ENCODE peak calls at places on chromosomes 12 and 14, in ten cellular contexts. Q, M, K, G, N, A, P, S, L and V are unnamed samples.
A peak's percentile ranks its signal among the peaks of the same experiment; 100 is the strongest.

GRCh38 chr14:95307402-95308041 is 12.2 kb downstream of the CLMN start:
- DNase-seq in M (peak; percentile 60), K (no peak), A (peak; percentile 74), S (no peak), Q (no peak), N (no peak), L (no peak), P (peak; percentile 61), G (no peak), V (peak; percentile 77)

GRCh38 chr14:100391777-100392176 is 68.6 kb downstream of the SLC25A47 start:
- DNase-seq in K (no peak), A (no peak), Q (no peak), N (no peak), L (no peak), P (no peak), S (no peak), G (no peak), M (no peak), V (no peak)

GRCh38 chr12:131784909-131785762 is 43.1 kb upstream of the MMP17 start:
- DNase-seq in L (no peak), K (no peak), N (no peak), A (no peak), P (no peak), S (no peak), G (no peak), Q (no peak), M (no peak), V (no peak)

GRCh38 chr14:29587761-29588160 is 339.9 kb downstream of the PRKD1 start:
- DNase-seq in L (no peak), G (no peak), A (no peak), M (no peak), N (no peak), P (no peak), S (no peak), K (no peak), Q (no peak), V (no peak)

GRCh38 chr14:99425272-99425681 is 55.4 kb downstream of the SETD3 start:
- DNase-seq in K (no peak), G (no peak), P (peak; percentile 90), N (no peak), S (peak; percentile 51), M (no peak), L (no peak), A (no peak), Q (no peak), V (peak; percentile 68)

GRCh38 chr14:52307870-52308269 is 6.2 kb upstream of the PTGER2 start:
- DNase-seq in P (no peak), A (no peak), G (no peak), S (no peak), M (no peak), K (no peak), L (no peak), N (no peak), Q (no peak), V (no peak)

GRCh38 chr12:123996581-123996980 is 23.6 kb downstream of the ZNF664 start:
- DNase-seq in K (no peak), S (no peak), P (no peak), M (no peak), Q (no peak), G (no peak), N (no peak), A (no peak), L (peak; percentile 18), V (no peak)

GRCh38 chr12:19390208-19390607 is 49.1 kb upstream of the AEBP2 start:
- DNase-seq in A (no peak), G (no peak), K (no peak), M (no peak), Q (no peak), N (no peak), S (no peak), P (no peak), L (no peak), V (no peak)

GRCh38 chr12:25828188-25828587 is 130.3 kb upstream of the RASSF8 start:
- DNase-seq in Q (peak; percentile 19), L (no peak), G (no peak), P (no peak), A (no peak), S (no peak), N (no peak), K (no peak), M (no peak), V (no peak)

GRCh38 chr12:131829795-131830334 is 1.7 kb downstream of the MMP17 start:
- DNase-seq in L (peak; percentile 36), S (no peak), N (no peak), M (no peak), P (no peak), K (no peak), Q (no peak), G (no peak), A (no peak), V (no peak)

GRCh38 chr12:95201056-95201670 is 16.1 kb downstream of the FGD6 start:
- DNase-seq in N (no peak), Q (no peak), G (peak; percentile 46), M (no peak), A (no peak), L (no peak), S (no peak), P (no peak), K (no peak), V (no peak)
- H3K4me1 ChIP-seq in N (peaks cover 4% of the 10 kb centered on the region), Q (peaks cover 16% of the 10 kb centered on the region), G (peaks cover 71% of the 10 kb centered on the region), M (peaks cover 60% of the 10 kb centered on the region), A (peaks cover 13% of the 10 kb centered on the region), L (peaks cover 32% of the 10 kb centered on the region), S (peaks cover 86% of the 10 kb centered on the region), P (peaks cover 61% of the 10 kb centered on the region), K (no peaks in the 10 kb centered on the region), V (peaks cover 56% of the 10 kb centered on the region)

DNA sequence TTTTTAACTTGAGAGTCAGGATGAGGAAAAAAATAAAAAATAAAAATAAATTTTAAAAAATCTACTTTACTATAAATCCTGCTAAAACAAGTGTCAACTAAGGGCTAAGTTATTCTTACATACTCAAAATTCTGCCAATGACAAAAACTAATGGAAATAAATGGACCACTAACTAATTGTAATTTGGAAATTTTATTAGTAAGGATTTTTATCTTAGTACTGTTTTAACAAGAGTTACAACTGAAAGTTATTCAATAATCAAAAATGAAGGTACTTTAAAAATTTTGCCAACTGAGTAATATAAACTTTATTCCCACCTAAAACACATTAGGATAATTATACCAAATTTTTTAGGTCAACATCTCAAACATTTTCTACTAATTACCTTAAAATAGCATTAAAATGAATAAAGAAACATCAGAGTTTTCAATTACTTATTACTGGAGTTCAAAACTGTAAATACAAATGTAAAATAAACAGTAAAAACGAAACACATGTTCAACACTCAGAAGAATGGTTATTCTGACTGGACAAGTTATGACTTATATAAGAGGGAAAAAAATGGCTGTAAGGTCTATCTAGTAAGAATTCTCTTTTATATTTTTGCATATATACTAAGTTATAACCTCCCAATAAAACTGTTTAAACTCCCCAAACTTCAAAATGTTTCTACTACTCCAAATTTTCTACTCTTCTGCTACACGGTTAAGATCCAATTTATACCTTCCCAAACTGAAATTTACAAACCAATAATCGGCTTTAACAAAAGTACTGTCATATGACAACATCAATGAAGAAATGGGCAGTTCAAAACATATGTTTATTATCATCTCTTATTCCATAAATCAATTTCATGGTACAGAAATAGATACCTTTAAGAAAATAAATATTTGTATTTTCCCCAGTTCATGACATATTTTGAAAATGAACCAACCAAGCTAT is 2.7 kb downstream of the HECTD1 start:
- DNase-seq in K (no peak), G (no peak), S (no peak), P (no peak), L (no peak), A (no peak), M (no peak), Q (no peak), N (no peak), V (no peak)
- H3K4me1 ChIP-seq in K (peaks cover 18% of the 10 kb centered on the region), G (peaks cover 28% of the 10 kb centered on the region), S (peaks cover 23% of the 10 kb centered on the region), P (peaks cover 50% of the 10 kb centered on the region), L (peaks cover 27% of the 10 kb centered on the region), A (no peaks in the 10 kb centered on the region), M (peaks cover 70% of the 10 kb centered on the region), Q (peaks cover 23% of the 10 kb centered on the region), N (peaks cover 29% of the 10 kb centered on the region), V (peaks cover 20% of the 10 kb centered on the region)

GRCh38 chr12:106109168-106109910 is 29.4 kb downstream of the NUAK1 start:
- DNase-seq in K (no peak), Q (no peak), M (no peak), G (no peak), L (no peak), P (no peak), N (no peak), A (no peak), S (no peak), V (no peak)

GRCh38 chr12:106106129-106106566 is 32.6 kb downstream of the NUAK1 start:
- DNase-seq in N (no peak), L (no peak), M (no peak), G (no peak), S (no peak), K (no peak), A (no peak), P (no peak), Q (no peak), V (no peak)

GRCh38 chr12:106108187-106108816 is 30.5 kb downstream of the NUAK1 start:
- DNase-seq in P (no peak), K (no peak), A (no peak), L (no peak), M (no peak), S (no peak), Q (peak; percentile 51), N (no peak), G (no peak), V (no peak)

GRCh38 chr12:106106892-106107291 is 31.9 kb downstream of the NUAK1 start:
- DNase-seq in Q (no peak), K (no peak), G (peak; percentile 29), A (no peak), S (no peak), M (no peak), P (no peak), L (peak; percentile 62), N (no peak), V (no peak)

DNA sequence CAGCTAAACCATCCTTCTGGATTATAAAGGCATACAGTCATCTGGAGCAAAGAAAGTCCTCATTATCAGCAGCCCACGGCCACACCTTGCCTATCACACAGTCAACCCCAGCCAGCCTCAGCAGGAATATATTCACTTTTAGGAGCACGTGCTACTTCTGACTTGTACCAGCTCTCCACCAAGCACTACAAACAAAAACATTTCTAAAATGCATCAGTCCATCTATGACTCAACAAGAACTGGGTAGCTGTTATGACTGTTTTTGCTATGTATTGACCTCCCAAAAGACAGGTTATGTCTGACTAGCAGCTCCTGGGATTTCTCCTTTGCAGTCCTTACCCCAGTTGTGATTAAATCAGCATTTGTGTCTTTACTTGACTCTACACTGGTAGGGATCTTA is 31.2 kb downstream of the NUAK1 start:
- DNase-seq in S (no peak), G (no peak), M (no peak), A (no peak), P (no peak), Q (no peak), K (no peak), L (no peak), N (no peak), V (no peak)
- H3K4me1 ChIP-seq in S (no peaks in the 10 kb centered on the region), G (peaks cover 51% of the 10 kb centered on the region), M (peaks cover 100% of the 10 kb centered on the region), A (peaks cover 31% of the 10 kb centered on the region), P (peaks cover 37% of the 10 kb centered on the region), Q (peaks cover 51% of the 10 kb centered on the region), K (no peaks in the 10 kb centered on the region), L (peaks cover 46% of the 10 kb centered on the region), N (no peaks in the 10 kb centered on the region), V (peaks cover 40% of the 10 kb centered on the region)

GRCh38 chr14:21106191-21106505 is 5.3 kb downstream of the TMEM253 start:
- DNase-seq in A (no peak), Q (no peak), N (no peak), M (no peak), G (no peak), S (no peak), P (no peak), L (no peak), K (no peak), V (no peak)
- H3K4me1 ChIP-seq in A (no peaks in the 10 kb centered on the region), Q (peaks cover 19% of the 10 kb centered on the region), N (peaks cover 17% of the 10 kb centered on the region), M (peaks cover 47% of the 10 kb centered on the region), G (peaks cover 40% of the 10 kb centered on the region), S (peaks cover 39% of the 10 kb centered on the region), P (peaks cover 36% of the 10 kb centered on the region), L (peaks cover 28% of the 10 kb centered on the region), K (peaks cover 8% of the 10 kb centered on the region), V (peaks cover 37% of the 10 kb centered on the region)

GRCh38 chr12:108638997-108639822 is 5.5 kb upstream of the SELPLG start:
- DNase-seq in M (no peak), S (no peak), G (no peak), K (no peak), N (no peak), P (no peak), A (no peak), L (no peak), Q (no peak), V (no peak)
- H3K4me1 ChIP-seq in M (peaks cover 72% of the 10 kb centered on the region), S (peaks cover 88% of the 10 kb centered on the region), G (no peaks in the 10 kb centered on the region), K (peaks cover 22% of the 10 kb centered on the region), N (peaks cover 35% of the 10 kb centered on the region), P (peaks cover 78% of the 10 kb centered on the region), A (peaks cover 10% of the 10 kb centered on the region), L (peaks cover 54% of the 10 kb centered on the region), Q (peaks cover 24% of the 10 kb centered on the region), V (peaks cover 5% of the 10 kb centered on the region)